ENCODE peak calls at places on chromosomes 5 and 9, in six cellular contexts. Z, C, F, X, D and P are unnamed samples.

GRCh38 chr5:154593091-154593490 is 115.1 kb upstream of the HAND1 start:
- DNase-seq in Z (no peak), C (peak; percentile 56), F (no peak), X (peak; percentile 54), D (no peak), P (no peak)

GRCh38 chr5:108168915-108169314 is 213.0 kb downstream of the FBXL17 start:
- DNase-seq in Z (no peak), C (no peak), F (no peak), X (no peak), D (no peak), P (no peak)

GRCh38 chr5:31382051-31382878 is 149.6 kb downstream of the DROSHA start:
- DNase-seq in Z (no peak), C (peak; percentile 66), F (no peak), X (no peak), D (no peak), P (peak; percentile 46)

GRCh38 chr5:1062761-1063568 is 48.9 kb downstream of the SLC12A7 start:
- DNase-seq in Z (no peak), C (no peak), F (no peak), X (no peak), D (no peak), P (no peak)

GRCh38 chr5:173946353-173946752 is 42.6 kb upstream of the C5orf47 start:
- DNase-seq in Z (no peak), C (no peak), F (no peak), X (no peak), D (no peak), P (no peak)

GRCh38 chr5:148740966-148741742 is 85.3 kb upstream of the ADRB2 start:
- DNase-seq in Z (peak; percentile 22), C (peak; percentile 85), F (no peak), X (peak; percentile 74), D (no peak), P (peak; percentile 33)

GRCh38 chr5:17882760-17883488 is 248.7 kb downstream of the TAF11L14 start:
- DNase-seq in Z (no peak), C (no peak), F (peak; percentile 83), X (no peak), D (peak; percentile 47), P (no peak)

GRCh38 chr5:33299621-33300208 is 141.1 kb upstream of the TARS1 start:
- DNase-seq in Z (peak; percentile 69), C (peak; percentile 71), F (no peak), X (peak; percentile 62), D (no peak), P (no peak)

GRCh38 chr5:94241288-94241651 is 377.1 kb downstream of the KIAA0825 start:
- DNase-seq in Z (no peak), C (peak; percentile 38), F (no peak), X (no peak), D (no peak), P (no peak)

GRCh38 chr5:57383093-57383861 is 99.3 kb downstream of the ACTBL2 start:
- DNase-seq in Z (peak; percentile 93), C (peak; percentile 99), F (no peak), X (peak; percentile 98), D (no peak), P (no peak)

GRCh38 chr9:3292311-3292710 is 233.5 kb downstream of the RFX3 start:
- DNase-seq in Z (no peak), C (peak; percentile 57), F (no peak), X (no peak), D (no peak), P (no peak)

GRCh38 chr5:59124983-59125960 is 542.4 kb downstream of the RAB3C start:
- DNase-seq in Z (no peak), C (peak; percentile 37), F (no peak), X (peak; percentile 48), D (peak; percentile 45), P (no peak)

GRCh38 chr9:122370303-122370702 is 521 bp upstream of the PTGS1 start:
- DNase-seq in Z (no peak), C (no peak), F (no peak), X (no peak), D (no peak), P (no peak)

GRCh38 chr9:94554439-94555331 is at the start of gene PCAT7:
- DNase-seq in Z (peak; percentile 84), C (no peak), F (peak; percentile 86), X (peak; percentile 98), D (peak; percentile 80), P (peak; percentile 81)

GRCh38 chr9:137971477-137972138 is 94.0 kb downstream of the CACNA1B start:
- DNase-seq in Z (no peak), C (no peak), F (no peak), X (no peak), D (peak; percentile 32), P (no peak)

GRCh38 chr9:127884427-127884911 is 7.0 kb upstream of the AK1 start:
- DNase-seq in Z (no peak), C (no peak), F (no peak), X (no peak), D (no peak), P (no peak)

GRCh38 chr9:81570083-81570482 is 119.3 kb downstream of the TLE1 start:
- DNase-seq in Z (no peak), C (no peak), F (no peak), X (no peak), D (no peak), P (no peak)

GRCh38 chr9:81575976-81576375 is 113.4 kb downstream of the TLE1 start:
- DNase-seq in Z (no peak), C (peak; percentile 79), F (no peak), X (peak; percentile 67), D (no peak), P (no peak)

GRCh38 chr9:81574399-81574798 is 114.9 kb downstream of the TLE1 start:
- DNase-seq in Z (no peak), C (peak; percentile 73), F (no peak), X (peak; percentile 81), D (no peak), P (no peak)

GRCh38 chr9:81578606-81579005 is 110.7 kb downstream of the TLE1 start:
- DNase-seq in Z (no peak), C (peak; percentile 74), F (no peak), X (peak; percentile 60), D (no peak), P (no peak)

DNA sequence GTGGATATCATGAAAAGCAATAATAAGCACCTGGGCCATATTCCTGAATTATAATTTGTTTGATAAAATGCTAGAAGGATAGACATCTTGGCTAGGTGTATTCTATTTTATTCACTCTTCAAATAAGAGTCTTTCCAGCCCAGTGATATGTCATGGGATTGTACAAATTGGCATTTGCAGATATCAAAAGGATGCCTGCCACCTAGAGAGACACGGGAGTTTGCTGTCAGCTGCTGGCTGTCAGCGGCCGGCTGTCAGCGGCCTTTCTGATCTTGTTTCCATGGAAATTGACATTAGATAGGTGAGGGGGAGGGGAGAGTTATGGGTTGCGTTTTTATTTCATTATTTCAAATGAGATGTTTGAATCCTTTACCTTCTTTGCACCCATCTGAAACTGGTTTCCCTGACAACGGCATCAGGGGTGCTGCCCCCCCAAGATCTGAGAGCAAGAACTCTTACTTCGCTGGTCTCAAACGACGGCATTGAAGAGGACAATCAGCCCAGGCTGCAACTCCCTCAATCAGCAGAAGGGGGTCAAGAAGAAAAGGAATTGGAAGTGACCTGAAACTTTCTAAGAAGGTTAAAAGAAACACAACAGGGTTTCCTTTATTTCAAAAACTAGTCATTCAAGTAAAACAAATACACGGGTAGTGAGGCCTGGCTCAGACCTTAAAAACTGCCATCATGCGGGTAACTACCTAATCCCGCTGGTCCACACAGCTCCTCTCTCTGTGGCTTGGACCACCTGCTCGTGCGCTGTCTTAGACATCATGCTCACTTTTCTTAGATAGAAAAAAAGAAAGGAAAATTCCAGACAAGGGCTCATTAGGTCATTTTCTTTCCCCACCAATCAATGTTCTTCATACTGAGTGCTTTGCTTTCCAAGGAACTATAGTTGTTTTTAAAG is 115.7 kb downstream of the TLE1 start:
- DNase-seq in Z (no peak), C (no peak), F (no peak), X (no peak), D (no peak), P (peak; percentile 35)
- H3K9me3 ChIP-seq in Z (no peaks in the 10 kb centered on the region), C (no peaks in the 10 kb centered on the region), F (no peaks in the 10 kb centered on the region), X (no peaks in the 10 kb centered on the region), D (no peaks in the 10 kb centered on the region), P (no peaks in the 10 kb centered on the region)

GRCh38 chr9:100394819-100395218 is 32.1 kb upstream of the MSANTD3 start:
- DNase-seq in Z (no peak), C (peak; percentile 12), F (no peak), X (peak; percentile 49), D (no peak), P (no peak)

GRCh38 chr9:100397867-100398266 is 29.1 kb upstream of the MSANTD3 start:
- DNase-seq in Z (no peak), C (no peak), F (no peak), X (no peak), D (no peak), P (no peak)

GRCh38 chr9:100396769-100397168 is 30.2 kb upstream of the MSANTD3 start:
- DNase-seq in Z (no peak), C (no peak), F (no peak), X (no peak), D (no peak), P (no peak)

DNA sequence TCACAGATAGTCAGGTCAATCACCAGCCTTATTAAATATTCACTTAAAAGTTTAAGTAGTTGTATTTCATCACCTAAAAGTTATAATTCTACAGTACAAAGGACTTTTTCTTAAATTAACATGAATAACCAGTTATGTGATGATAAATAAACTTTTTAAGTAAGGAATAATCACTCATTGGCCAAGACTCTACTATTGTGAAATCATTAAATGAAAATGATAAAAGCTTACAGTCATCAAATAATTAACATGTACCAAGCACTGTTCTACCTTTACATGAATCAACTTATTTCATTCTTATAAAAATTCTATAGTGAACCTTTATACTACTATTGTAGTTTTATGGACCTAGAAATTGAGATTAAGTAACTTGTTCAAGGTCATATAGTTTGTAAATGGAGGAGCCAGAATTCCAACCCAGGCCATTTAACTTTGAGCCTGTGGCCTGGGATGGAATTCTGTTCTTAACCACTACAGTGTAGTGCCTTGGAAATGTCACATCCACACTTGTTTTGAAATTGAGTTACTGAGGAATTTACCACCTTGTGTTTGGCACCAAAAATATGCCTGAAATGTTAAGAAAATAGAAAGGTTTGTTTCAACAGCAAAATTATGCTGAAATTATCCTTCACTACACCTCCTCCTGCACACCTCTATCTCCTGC is 32.8 kb upstream of the MSANTD3 start:
- DNase-seq in Z (no peak), C (no peak), F (no peak), X (peak; percentile 5), D (no peak), P (no peak)
- H4K8ac ChIP-seq in Z (no peak overlapping the region), C (no peak overlapping the region), F (no peak overlapping the region), X (no peak overlapping the region), D (no peak overlapping the region), P (no peak overlapping the region)

GRCh38 chr5:103079796-103080195 is 40.1 kb downstream of the GIN1 start:
- DNase-seq in Z (no peak), C (no peak), F (no peak), X (no peak), D (no peak), P (no peak)
- H3K9me3 ChIP-seq in Z (peaks cover 14% of the 10 kb centered on the region), C (peaks cover 15% of the 10 kb centered on the region), F (peaks cover 9% of the 10 kb centered on the region), X (peaks cover 84% of the 10 kb centered on the region), D (peaks cover 34% of the 10 kb centered on the region), P (peaks cover 12% of the 10 kb centered on the region)

GRCh38 chr9:6676254-6676928 is 30.9 kb upstream of the GLDC start:
- DNase-seq in Z (no peak), C (no peak), F (no peak), X (no peak), D (no peak), P (no peak)

GRCh38 chr9:6672118-6672517 is 26.6 kb upstream of the GLDC start:
- DNase-seq in Z (no peak), C (no peak), F (no peak), X (no peak), D (no peak), P (no peak)

GRCh38 chr9:6675268-6675667 is 29.7 kb upstream of the GLDC start:
- DNase-seq in Z (no peak), C (no peak), F (no peak), X (no peak), D (no peak), P (no peak)

GRCh38 chr9:6671416-6671815 is 25.9 kb upstream of the GLDC start:
- DNase-seq in Z (no peak), C (no peak), F (no peak), X (no peak), D (no peak), P (no peak)

GRCh38 chr9:6673326-6674025 is 27.9 kb upstream of the GLDC start:
- DNase-seq in Z (no peak), C (no peak), F (no peak), X (no peak), D (no peak), P (no peak)
- H4K8ac ChIP-seq in Z (no peak overlapping the region), C (no peak overlapping the region), F (no peak overlapping the region), X (no peak overlapping the region), D (no peak overlapping the region), P (no peak overlapping the region)